ENCODE peak calls at places on chromosomes 16 and 17, in seven cellular contexts. R, N, S, P, Z, A and F are unnamed samples.
A peak's percentile ranks its signal among the peaks of the same experiment; 100 is the strongest.

GRCh38 chr16:2895813-2896212 is 12.8 kb downstream of the FLYWCH2 start:
- DNase-seq in R (no peak), N (no peak), S (no peak), P (no peak), Z (no peak), A (no peak), F (no peak)

GRCh38 chr17:34420254-34420766 is 57.3 kb upstream of the CCL1 start:
- DNase-seq in R (peak; percentile 24), N (peak; percentile 11), S (peak; percentile 68), P (no peak), Z (peak; percentile 82), A (peak; percentile 66), F (peak; percentile 67)

GRCh38 chr16:56401482-56401881 is 23.9 kb downstream of the AMFR start:
- DNase-seq in R (no peak), N (no peak), S (no peak), P (peak; percentile 57), Z (peak; percentile 21), A (no peak), F (no peak)

GRCh38 chr16:12951392-12951791 is 50.0 kb downstream of the SHISA9 start:
- DNase-seq in R (no peak), N (no peak), S (no peak), P (no peak), Z (no peak), A (no peak), F (no peak)

GRCh38 chr16:31190061-31190460 is 10.1 kb downstream of the FUS start:
- DNase-seq in R (no peak), N (no peak), S (no peak), P (no peak), Z (peak; percentile 8), A (no peak), F (no peak)

GRCh38 chr17:64382184-64382583 is 8.5 kb downstream of the PECAM1 start:
- DNase-seq in R (no peak), N (no peak), S (no peak), P (no peak), Z (no peak), A (no peak), F (no peak)

GRCh38 chr16:20878682-20879147 is 21.4 kb downstream of the DCUN1D3 start:
- DNase-seq in R (no peak), N (no peak), S (no peak), P (no peak), Z (no peak), A (no peak), F (no peak)

GRCh38 chr17:50675627-50676026 is 32.1 kb downstream of the ANKRD40 start:
- DNase-seq in R (no peak), N (no peak), S (peak; percentile 65), P (no peak), Z (no peak), A (peak; percentile 17), F (peak; percentile 77)

GRCh38 chr17:35748323-35748960 is 4.6 kb downstream of the GAS2L2 start:
- DNase-seq in R (no peak), N (no peak), S (peak; percentile 88), P (no peak), Z (no peak), A (no peak), F (no peak)

GRCh38 chr16:86772231-86772510 is 193.8 kb downstream of the FOXL1 start:
- DNase-seq in R (no peak), N (no peak), S (no peak), P (no peak), Z (no peak), A (no peak), F (no peak)

GRCh38 chr16:2897110-2897509 is 14.1 kb downstream of the FLYWCH2 start:
- DNase-seq in R (no peak), N (no peak), S (no peak), P (no peak), Z (no peak), A (no peak), F (no peak)

GRCh38 chr17:64336760-64337413 is 53.8 kb downstream of the PECAM1 start:
- DNase-seq in R (no peak), N (no peak), S (no peak), P (no peak), Z (no peak), A (no peak), F (no peak)

GRCh38 chr17:32518856-32519768 is 32.3 kb downstream of the CDK5R1 start:
- DNase-seq in R (no peak), N (no peak), S (peak; percentile 63), P (no peak), Z (no peak), A (peak; percentile 68), F (peak; percentile 49)

GRCh38 chr17:81000631-81001357 is 9.2 kb downstream of the CHMP6 start:
- DNase-seq in R (no peak), N (no peak), S (peak; percentile 45), P (no peak), Z (no peak), A (no peak), F (peak; percentile 82)

GRCh38 chr16:14301150-14302030 is 230.3 kb downstream of the MRTFB start:
- DNase-seq in R (no peak), N (no peak), S (peak; percentile 42), P (no peak), Z (peak; percentile 34), A (peak; percentile 74), F (peak; percentile 38)

GRCh38 chr16:85191341-85191965 is 79.2 kb upstream of the CIBAR2 start:
- DNase-seq in R (no peak), N (no peak), S (no peak), P (no peak), Z (no peak), A (no peak), F (no peak)

GRCh38 chr16:85190572-85190971 is 78.3 kb upstream of the CIBAR2 start:
- DNase-seq in R (no peak), N (no peak), S (no peak), P (no peak), Z (no peak), A (no peak), F (no peak)

GRCh38 chr16:85193876-85194275 is 81.6 kb upstream of the CIBAR2 start:
- DNase-seq in R (no peak), N (no peak), S (no peak), P (no peak), Z (no peak), A (no peak), F (no peak)

GRCh38 chr16:85192736-85193493 is 80.6 kb upstream of the CIBAR2 start:
- DNase-seq in R (no peak), N (no peak), S (no peak), P (no peak), Z (no peak), A (no peak), F (no peak)

GRCh38 chr16:85192233-85192632 is 80.0 kb upstream of the CIBAR2 start:
- DNase-seq in R (no peak), N (no peak), S (no peak), P (no peak), Z (no peak), A (no peak), F (no peak)
- H3K27me3 ChIP-seq in R (no peaks in the 10 kb centered on the region), N (no peaks in the 10 kb centered on the region), S (no peaks in the 10 kb centered on the region), P (no peaks in the 10 kb centered on the region), Z (no peaks in the 10 kb centered on the region), A (no peaks in the 10 kb centered on the region), F (no peaks in the 10 kb centered on the region)

DNA sequence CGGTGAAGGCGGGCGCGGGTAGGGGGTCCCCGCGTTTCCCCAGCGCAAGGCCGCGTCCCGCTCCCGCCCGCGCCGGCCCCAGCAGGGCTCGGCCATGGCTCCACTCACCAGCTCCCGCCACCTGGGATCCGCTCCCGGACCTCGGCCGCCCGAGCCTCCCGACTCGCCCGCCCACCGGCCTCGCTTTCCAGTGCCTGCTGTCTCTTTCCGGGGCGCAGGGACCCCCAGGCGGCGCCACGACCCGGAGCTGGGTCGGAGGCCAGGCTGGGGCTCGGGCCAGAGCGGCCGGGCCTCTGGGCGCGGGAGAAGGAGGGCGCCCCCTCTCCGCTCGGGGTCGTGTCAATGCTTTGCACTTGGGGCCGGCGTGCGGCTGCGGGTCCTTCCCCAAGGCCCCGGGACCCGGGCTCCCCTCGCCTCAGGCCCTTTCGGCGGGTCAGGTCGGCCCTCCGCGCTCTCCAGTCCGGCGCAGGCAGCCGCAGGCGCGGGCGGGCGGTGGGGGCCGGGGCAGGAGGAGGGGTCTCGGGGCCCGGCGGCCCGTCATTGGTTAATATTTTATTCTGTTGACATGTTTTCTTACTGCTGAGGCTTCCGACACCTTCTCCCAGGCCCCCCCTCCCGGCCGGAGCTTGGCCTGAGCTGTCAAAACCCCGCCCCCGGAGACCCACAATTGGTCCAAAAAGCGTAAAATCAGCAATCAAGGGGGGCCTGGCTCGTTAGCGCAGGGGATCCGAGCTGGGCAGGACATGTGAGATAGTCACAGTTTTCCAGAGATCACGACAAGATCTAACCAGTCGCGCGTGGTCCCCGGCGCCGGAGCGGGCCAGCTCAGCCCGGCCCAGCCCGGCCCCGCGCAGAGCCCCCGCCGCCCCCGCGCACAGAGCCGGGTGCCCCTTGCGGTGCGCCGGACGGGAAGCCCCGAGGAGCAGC is at the start of gene TBX2:
- DNase-seq in R (peak; percentile 88), N (no peak), S (peak; percentile 51), P (no peak), Z (no peak), A (peak; percentile 69), F (peak; percentile 55)
- TF ChIP-seq EP300 in R (no peak), N (no peak), S (no peak), P (no peak), Z (no peak), A (no peak), F (no peak)

GRCh38 chr16:75239463-75240122 is 11.8 kb downstream of the BCAR1 start:
- DNase-seq in R (no peak), N (no peak), S (no peak), P (no peak), Z (no peak), A (peak; percentile 47), F (no peak)

GRCh38 chr16:75236736-75237397 is 14.6 kb downstream of the BCAR1 start:
- DNase-seq in R (no peak), N (no peak), S (no peak), P (no peak), Z (no peak), A (peak; percentile 46), F (no peak)

GRCh38 chr16:75237398-75238131 is 13.9 kb downstream of the BCAR1 start:
- DNase-seq in R (no peak), N (no peak), S (no peak), P (no peak), Z (no peak), A (peak; percentile 43), F (no peak)

GRCh38 chr16:75238132-75238852 is 13.1 kb downstream of the BCAR1 start:
- DNase-seq in R (peak; percentile 47), N (no peak), S (peak; percentile 77), P (peak; percentile 93), Z (no peak), A (peak; percentile 91), F (peak; percentile 62)

DNA sequence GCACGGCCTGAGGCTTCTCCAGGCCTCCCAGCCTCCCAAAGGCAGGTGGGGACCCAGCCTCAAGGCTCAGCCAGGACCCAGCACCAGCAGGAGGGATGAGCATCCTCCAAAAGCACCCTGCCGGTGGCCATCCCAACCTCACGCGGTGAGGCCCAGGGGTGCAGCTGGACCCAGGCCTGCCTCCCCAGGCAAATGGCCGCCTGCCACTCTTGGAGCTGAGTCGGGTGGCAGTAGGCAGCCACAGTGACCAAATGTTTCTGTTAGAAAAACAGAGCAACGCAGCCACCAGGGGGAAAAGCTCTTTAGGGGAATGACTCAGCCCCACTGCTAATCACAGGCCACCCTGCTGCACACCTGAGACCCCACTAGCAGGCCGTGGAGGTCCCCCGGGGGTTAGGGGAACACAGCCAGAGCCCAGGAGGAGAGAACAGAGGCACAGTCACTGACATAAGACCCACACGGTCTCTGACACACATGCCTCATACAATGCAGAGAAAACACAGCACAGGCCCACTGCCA is 12.5 kb downstream of the BCAR1 start:
- DNase-seq in R (no peak), N (no peak), S (no peak), P (no peak), Z (no peak), A (peak; percentile 54), F (no peak)
- TF ChIP-seq POLR2A in R (no peak), N (no peak), S (no peak), P (no peak), Z (no peak), A (no peak), F (no peak)

GRCh38 chr16:5504028-5504758 is 406.6 kb upstream of the EEF2KMT start:
- DNase-seq in R (no peak), N (no peak), S (peak; percentile 58), P (no peak), Z (no peak), A (no peak), F (no peak)
- H3K27me3 ChIP-seq in R (no peaks in the 10 kb centered on the region), N (no peaks in the 10 kb centered on the region), S (peaks cover 13% of the 10 kb centered on the region), P (peaks cover 48% of the 10 kb centered on the region), Z (no peaks in the 10 kb centered on the region), A (no peaks in the 10 kb centered on the region), F (no peaks in the 10 kb centered on the region)